ENCODE peak calls at places on chromosomes 2 and 18, in five cellular contexts. R is HFF-Myc, Z is B cell, F is mammary epithelial cell, Q is Calu3. N is an unnamed sample.

GRCh38 chr2:6863792-6864191 is 1.9 kb downstream of the CMPK2 start:
- DNase-seq in F (no peak), Z (no peak), Q (no peak), R (no peak), N (peak; percentile 53)

GRCh38 chr2:202378001-202378400 is 1.9 kb downstream of the BMPR2 start:
- DNase-seq in Q (no peak), F (peak; percentile 14), Z (no peak), R (no peak), N (no peak)

GRCh38 chr18:64017870-64018269 is 48.0 kb downstream of the SERPINB8 start:
- DNase-seq in Z (no peak), R (peak; percentile 10), F (peak; percentile 11), Q (no peak), N (peak; percentile 41)

GRCh38 chr2:15718103-15718943 is 126.7 kb downstream of the DDX1 start:
- DNase-seq in R (no peak), Q (no peak), Z (no peak), F (no peak), N (no peak)

GRCh38 chr2:203870942-203871341 is 3.4 kb downstream of the CTLA4 start:
- DNase-seq in Z (no peak), Q (no peak), R (no peak), F (no peak), N (no peak)

GRCh38 chr2:15943378-15943851 is 3.1 kb downstream of the MYCN start:
- DNase-seq in Q (peak; percentile 69), Z (no peak), F (no peak), R (no peak), N (peak; percentile 82)

GRCh38 chr2:33496150-33496549 is 19.7 kb downstream of the RASGRP3 start:
- DNase-seq in Z (no peak), R (no peak), F (no peak), Q (no peak), N (no peak)

GRCh38 chr18:9474103-9474982 is 970 bp upstream of the RALBP1 start:
- DNase-seq in Q (no peak), Z (no peak), R (no peak), F (no peak), N (peak; percentile 80)

GRCh38 chr2:11560806-11561205 is 27.0 kb downstream of the GREB1 start:
- DNase-seq in Q (no peak), R (no peak), Z (no peak), F (no peak), N (no peak)

GRCh38 chr18:22691988-22692710 is 241.0 kb upstream of the RBBP8 start:
- DNase-seq in F (peak; percentile 12), Z (no peak), R (peak; percentile 65), Q (no peak), N (peak; percentile 94)

GRCh38 chr2:134402385-134402784 is 148.5 kb downstream of the MGAT5 start:
- DNase-seq in Z (no peak), Q (no peak), R (no peak), F (no peak), N (no peak)

GRCh38 chr2:132282911-132283310 is 121.2 kb upstream of the ANKRD30BL start:
- DNase-seq in F (no peak), Z (no peak), Q (no peak), R (no peak), N (no peak)

GRCh38 chr18:75638597-75639467 is 211.3 kb upstream of the SMIM21 start:
- DNase-seq in F (no peak), R (peak; percentile 22), Q (no peak), Z (no peak), N (peak; percentile 18)

GRCh38 chr2:169027240-169027639 is 3.9 kb downstream of the ABCB11 start:
- DNase-seq in R (no peak), Z (no peak), Q (no peak), F (no peak), N (no peak)

GRCh38 chr2:14272396-14273077 is 360.0 kb upstream of the LRATD1 start:
- DNase-seq in Z (no peak), F (no peak), R (no peak), Q (no peak), N (no peak)

GRCh38 chr18:14945286-14945685 is 197.3 kb downstream of the ANKRD30B start:
- DNase-seq in Q (no peak), F (no peak), Z (no peak), R (no peak), N (no peak)

GRCh38 chr2:186460465-186460864 is 25.6 kb upstream of the ZC3H15 start:
- DNase-seq in F (no peak), Z (no peak), R (no peak), Q (peak; percentile 9), N (peak; percentile 35)

GRCh38 chr2:53896864-53897263 is 37.1 kb upstream of the GPR75 start:
- DNase-seq in R (peak; percentile 49), Z (no peak), Q (peak; percentile 6), F (peak; percentile 83), N (no peak)

GRCh38 chr2:170714156-170715061 is 728 bp upstream of the SP5 start:
- DNase-seq in F (no peak), Z (no peak), Q (peak; percentile 51), R (no peak), N (no peak)

GRCh38 chr18:58202406-58202730 is 158.3 kb downstream of the NEDD4L start:
- DNase-seq in Z (no peak), Q (no peak), R (no peak), F (peak; percentile 74), N (no peak)

DNA sequence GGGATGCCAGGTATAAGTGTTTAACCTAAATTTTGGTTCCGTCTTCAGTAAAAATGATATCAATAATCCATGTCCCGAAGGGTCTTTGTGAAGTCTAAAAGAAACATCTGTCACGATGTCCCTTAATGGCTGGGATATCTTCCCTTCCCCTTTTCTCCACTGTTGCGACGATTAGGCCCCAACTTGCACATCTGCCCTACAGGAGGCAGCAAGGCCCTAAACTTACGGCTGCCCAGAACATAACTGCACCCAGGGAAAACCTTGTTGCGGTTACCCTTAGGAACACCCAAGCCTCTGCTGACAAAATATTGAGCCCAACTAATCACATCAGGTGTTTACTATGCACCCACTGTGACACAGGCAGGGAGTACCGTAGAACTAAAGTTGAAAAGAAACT is 1.2 kb upstream of the SMAD2 start:
- DNase-seq in F (no peak), R (no peak), Z (peak; percentile 43), Q (peak; percentile 52), N (peak; percentile 41)
- TF ChIP-seq CTCF in F (peak; percentile 45), R (no peak), Z (no peak), Q (no peak), N (peak; percentile 15)

GRCh38 chr2:100647709-100648108 is 84.9 kb downstream of the PDCL3 start:
- DNase-seq in F (no peak), Z (no peak), Q (no peak), R (no peak), N (no peak)

GRCh38 chr2:100643906-100644501 is 81.2 kb downstream of the PDCL3 start:
- DNase-seq in Q (no peak), Z (no peak), F (no peak), R (no peak), N (no peak)

GRCh38 chr2:100642425-100642824 is 79.6 kb downstream of the PDCL3 start:
- DNase-seq in Z (no peak), Q (no peak), F (no peak), R (no peak), N (no peak)

GRCh38 chr2:100643459-100643858 is 80.7 kb downstream of the PDCL3 start:
- DNase-seq in Z (no peak), F (peak; percentile 9), R (no peak), Q (no peak), N (no peak)

DNA sequence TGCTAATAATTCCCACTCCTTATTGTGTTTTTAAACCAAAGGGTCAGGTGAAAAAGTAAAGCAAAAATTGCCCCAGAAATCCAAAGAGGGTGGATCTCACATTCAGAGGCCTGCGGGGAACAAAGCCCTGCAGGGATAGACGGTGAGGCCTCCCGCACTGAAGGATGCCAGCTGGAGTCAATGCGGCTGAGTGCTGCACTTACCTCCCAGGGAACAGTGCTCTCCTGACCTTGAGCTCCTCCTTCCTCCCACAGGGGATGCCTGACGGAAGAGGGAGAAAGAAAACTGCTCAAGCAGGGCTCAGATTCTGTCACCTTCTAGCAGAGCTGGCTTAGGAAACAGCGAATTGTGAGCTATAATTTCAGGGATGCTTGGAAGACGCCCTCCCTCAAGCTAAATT is 83.2 kb downstream of the PDCL3 start:
- DNase-seq in Z (no peak), Q (no peak), R (no peak), F (no peak), N (no peak)
- TF ChIP-seq CTCF in Z (no peak), Q (no peak), R (no peak), F (no peak), N (no peak)

GRCh38 chr2:178858896-178859628 is 51.8 kb upstream of the TTN start:
- DNase-seq in F (no peak), R (no peak), Z (no peak), Q (no peak), N (no peak)

GRCh38 chr2:178863856-178864620 is 56.8 kb upstream of the TTN start:
- DNase-seq in Q (no peak), R (no peak), F (no peak), Z (no peak), N (peak; percentile 86)

GRCh38 chr2:178863130-178863855 is 56.1 kb upstream of the TTN start:
- DNase-seq in Z (no peak), R (no peak), Q (no peak), F (no peak), N (no peak)

GRCh38 chr2:178859760-178860159 is 52.5 kb upstream of the TTN start:
- DNase-seq in Z (no peak), R (no peak), F (no peak), Q (no peak), N (no peak)

GRCh38 chr2:178860551-178860950 is 53.3 kb upstream of the TTN start:
- DNase-seq in R (no peak), F (peak; percentile 17), Q (no peak), Z (no peak), N (peak; percentile 77)
- TF ChIP-seq CTCF in R (no peak), F (peak; percentile 48), Q (no peak), Z (no peak), N (peak; percentile 39)

DNA sequence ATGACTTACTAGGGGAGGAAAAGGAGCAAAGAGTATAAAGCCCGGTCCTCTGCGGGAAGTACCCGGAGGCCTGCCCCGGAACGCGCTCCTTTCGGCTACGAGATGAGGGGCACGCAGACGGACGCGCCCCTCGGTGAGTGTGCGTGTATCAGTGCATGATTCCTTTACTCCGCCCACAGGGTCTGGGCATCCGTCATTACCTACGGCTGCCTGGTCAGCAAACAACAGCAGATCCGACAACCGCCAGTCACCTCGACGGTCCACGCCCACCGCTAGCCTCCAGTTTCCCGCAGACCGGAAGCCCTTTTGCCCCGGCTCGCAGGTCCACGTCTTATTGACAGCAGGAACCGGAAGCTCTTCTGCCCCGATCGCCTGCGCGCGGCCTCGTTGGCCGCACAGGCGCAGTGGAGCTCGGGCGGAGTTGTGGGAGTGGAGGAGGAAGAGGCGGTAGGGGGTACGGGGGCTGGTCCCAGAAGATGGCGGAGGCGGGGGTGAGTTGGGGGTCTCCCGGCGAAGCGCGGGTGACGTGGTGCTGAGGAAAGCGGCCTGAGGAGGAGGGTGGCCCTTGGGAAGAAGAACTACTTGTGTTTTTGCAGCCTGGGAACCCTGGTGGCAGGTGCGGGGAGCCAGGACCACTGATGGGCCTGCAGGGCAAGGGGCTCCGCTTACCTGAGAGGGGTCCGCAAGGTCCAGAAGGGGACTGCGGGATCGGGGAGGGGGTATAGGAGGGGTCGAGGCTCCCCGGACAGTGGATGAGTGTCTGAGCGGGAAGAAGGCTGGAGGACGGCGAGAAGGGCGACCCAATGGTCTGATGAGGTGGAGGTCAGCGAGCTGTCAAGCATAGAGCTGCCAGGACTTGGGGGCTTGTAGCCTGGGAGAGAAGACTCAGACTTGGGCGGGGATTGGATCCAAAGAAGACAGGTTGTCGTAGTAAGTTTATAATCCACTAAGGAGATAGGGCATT is at the start of gene INSIG2:
- DNase-seq in R (peak; percentile 86), F (peak; percentile 99), Z (peak; percentile 94), Q (peak; percentile 97), N (peak; percentile 96)
- TF ChIP-seq CTCF in R (no peak), F (peak; percentile 32), Z (peak; percentile 18), Q (no peak), N (no peak)